ENCODE peak calls at places on chromosomes 6 and 20, in four cellular contexts. E, X, N and D are unnamed samples.

GRCh38 chr6:144582939-144583613 is 297.9 kb downstream of the UTRN start:
- DNase-seq in X (no peak), N (peak; percentile 32), E (no peak), D (no peak)

GRCh38 chr20:50568549-50568942 is 58.4 kb downstream of the PTPN1 start:
- DNase-seq in N (no peak), X (no peak), E (no peak), D (no peak)

GRCh38 chr20:17559338-17559737 is 10.5 kb upstream of the DSTN start:
- DNase-seq in X (no peak), N (no peak), E (no peak), D (no peak)

GRCh38 chr6:44543664-44544063 is 156.2 kb downstream of the CDC5L start:
- DNase-seq in X (no peak), N (no peak), E (peak; percentile 1), D (no peak)

GRCh38 chr6:45212976-45213375 is 115.2 kb upstream of the RUNX2 start:
- DNase-seq in X (no peak), N (no peak), E (no peak), D (no peak)

GRCh38 chr6:166949533-166950442 is 6.6 kb downstream of the RNASET2 start:
- DNase-seq in E (no peak), N (no peak), X (no peak), D (no peak)

GRCh38 chr6:148905901-148906300 is 159.1 kb downstream of the UST start:
- DNase-seq in X (no peak), N (no peak), E (no peak), D (no peak)

GRCh38 chr20:3297096-3297411 is 58.1 kb upstream of the SLC4A11 start:
- DNase-seq in E (no peak), X (no peak), N (no peak), D (no peak)

GRCh38 chr20:18390201-18390600 is 76.6 kb downstream of the DZANK1 start:
- DNase-seq in E (no peak), X (no peak), N (no peak), D (no peak)

GRCh38 chr20:25148181-25148981 is 47.1 kb upstream of the ENTPD6 start:
- DNase-seq in X (peak; percentile 22), N (peak; percentile 56), E (peak; percentile 25), D (peak; percentile 68)

GRCh38 chr6:81228912-81229540 is 523.5 kb downstream of the TENT5A start:
- DNase-seq in N (peak; percentile 25), X (no peak), E (no peak), D (no peak)

GRCh38 chr6:124881898-124882579 is 80.2 kb upstream of the RNF217 start:
- DNase-seq in E (no peak), N (no peak), X (no peak), D (no peak)

GRCh38 chr6:170260686-170261085 is 30.2 kb downstream of the DLL1 start:
- DNase-seq in N (no peak), X (no peak), E (no peak), D (no peak)

GRCh38 chr20:63980806-63981728 is at the start of gene PRPF6:
- DNase-seq in N (peak; percentile 98), E (peak; percentile 94), X (peak; percentile 88), D (peak; percentile 94)

GRCh38 chr20:63980317-63980805 is 571 bp upstream of the PRPF6 start:
- DNase-seq in N (no peak), X (no peak), E (no peak), D (no peak)

GRCh38 chr20:63979221-63979548 is 257 bp downstream of the SAMD10 start:
- DNase-seq in E (no peak), X (no peak), N (no peak), D (no peak)

GRCh38 chr20:63978319-63979220 is 872 bp downstream of the SAMD10 start:
- DNase-seq in N (peak; percentile 79), E (peak; percentile 84), X (no peak), D (peak; percentile 36)

GRCh38 chr20:63979549-63980316 is at the start of gene SAMD10:
- DNase-seq in E (no peak), N (peak; percentile 85), X (peak; percentile 44), D (peak; percentile 70)
- TF ChIP-seq CTCF in E (no peak), N (no peak), X (no peak), D (peak; percentile 33)

GRCh38 chr6:90068835-90069478 is 174.7 kb downstream of the GJA10 start:
- DNase-seq in N (no peak), E (no peak), X (no peak), D (no peak)

GRCh38 chr6:90072501-90072900 is 178.2 kb downstream of the GJA10 start:
- DNase-seq in N (no peak), E (no peak), X (no peak), D (no peak)

GRCh38 chr6:90074161-90074560 is 179.9 kb downstream of the GJA10 start:
- DNase-seq in E (no peak), N (no peak), X (no peak), D (no peak)

GRCh38 chr6:90076471-90076870 is 182.2 kb downstream of the GJA10 start:
- DNase-seq in N (no peak), E (no peak), X (no peak), D (no peak)

DNA sequence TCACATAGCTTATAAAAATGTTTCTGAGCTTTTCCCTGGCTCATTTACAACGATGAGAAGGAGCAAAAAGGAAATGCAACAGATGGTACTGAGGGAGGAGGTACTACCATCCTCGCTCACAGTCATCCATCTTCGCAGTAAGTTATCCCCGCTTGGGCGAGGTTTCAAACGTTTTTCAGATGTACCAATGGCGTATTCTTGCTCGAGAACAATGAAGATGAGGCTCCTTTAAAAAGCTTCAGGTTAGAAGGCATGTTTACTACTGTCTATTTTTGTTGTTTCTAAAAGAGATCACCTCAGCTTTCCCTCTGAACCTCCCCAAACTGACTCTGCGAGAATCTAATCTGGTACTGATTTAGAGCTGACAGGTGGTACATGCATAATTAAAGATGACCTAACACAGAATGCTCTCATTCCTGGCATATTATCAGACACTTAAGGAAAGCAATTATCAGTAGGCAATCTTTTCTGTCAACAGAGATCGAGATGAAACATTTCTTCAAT is 178.7 kb downstream of the GJA10 start:
- DNase-seq in E (no peak), N (no peak), X (no peak), D (no peak)
- H3K27me3 ChIP-seq in E (no peaks in the 10 kb centered on the region), N (no peaks in the 10 kb centered on the region), X (no peaks in the 10 kb centered on the region), D (no peaks in the 10 kb centered on the region)

GRCh38 chr6:85494551-85495337 is 44.9 kb downstream of the NT5E start:
- DNase-seq in X (no peak), E (no peak), N (no peak), D (no peak)
- H3K27ac ChIP-seq in X (no peak overlapping the region), E (no peak overlapping the region), N (peak overlapping the region; percentile 58), D (no peak overlapping the region)

GRCh38 chr20:58216334-58216733 is 12.1 kb downstream of the ANKRD60 start:
- DNase-seq in X (no peak), E (no peak), N (no peak), D (no peak)

GRCh38 chr20:58219342-58219700 is 9.1 kb downstream of the ANKRD60 start:
- DNase-seq in X (no peak), E (no peak), N (no peak), D (no peak)

GRCh38 chr20:58215116-58215515 is 13.3 kb downstream of the ANKRD60 start:
- DNase-seq in X (no peak), E (no peak), N (no peak), D (no peak)

GRCh38 chr20:58222446-58222845 is 6.0 kb downstream of the ANKRD60 start:
- DNase-seq in X (no peak), N (peak; percentile 70), E (no peak), D (no peak)

DNA sequence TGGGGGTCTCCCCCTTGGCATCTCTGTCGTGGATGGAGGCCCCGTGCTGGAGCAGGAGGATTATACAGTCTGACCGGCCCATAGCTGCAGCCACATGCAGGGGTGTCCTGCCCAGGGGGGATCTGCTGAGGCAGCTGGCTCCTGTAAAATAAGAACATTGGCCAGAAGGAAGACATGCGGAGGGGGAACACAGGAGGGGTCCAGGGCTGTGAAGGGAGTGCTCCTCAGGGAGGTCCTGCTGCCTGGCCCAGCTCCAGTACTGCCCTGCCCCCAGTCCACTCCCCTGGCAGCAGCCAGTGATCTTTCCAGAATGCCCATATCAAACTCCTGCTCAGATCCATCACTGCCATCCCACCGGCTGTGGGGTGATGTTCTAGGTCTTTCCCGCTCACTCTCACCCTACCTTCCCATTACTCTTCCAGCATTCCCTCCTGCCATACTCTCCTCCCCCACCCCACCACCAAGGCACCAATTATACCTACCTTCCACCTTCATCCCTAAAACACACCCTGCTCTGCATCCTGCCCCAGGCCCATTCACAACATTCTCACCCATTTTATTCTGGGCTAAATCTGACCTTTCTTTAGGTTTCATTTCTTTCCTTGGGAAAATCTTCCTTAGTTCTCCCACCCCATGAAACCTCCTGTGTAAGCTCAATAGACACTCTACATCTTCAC is 9.7 kb downstream of the ANKRD60 start:
- DNase-seq in X (no peak), N (no peak), E (no peak), D (no peak)
- TF ChIP-seq CTCF in X (no peak), N (no peak), E (no peak), D (no peak)

GRCh38 chr20:61879303-61879620 is 186.4 kb downstream of the TAF4 start:
- DNase-seq in N (no peak), E (no peak), X (no peak), D (no peak)

GRCh38 chr20:61877331-61877730 is 188.3 kb downstream of the TAF4 start:
- DNase-seq in X (no peak), N (no peak), E (no peak), D (no peak)

GRCh38 chr20:61878478-61879302 is 187.0 kb downstream of the TAF4 start:
- DNase-seq in N (no peak), E (no peak), X (no peak), D (no peak)

GRCh38 chr20:61876931-61877330 is 188.8 kb downstream of the TAF4 start:
- DNase-seq in X (no peak), N (no peak), E (no peak), D (no peak)

GRCh38 chr20:61877776-61878477 is 187.8 kb downstream of the TAF4 start:
- DNase-seq in E (no peak), N (no peak), X (no peak), D (no peak)
- H3K27me3 ChIP-seq in E (no peaks in the 10 kb centered on the region), N (no peaks in the 10 kb centered on the region), X (no peaks in the 10 kb centered on the region), D (no peaks in the 10 kb centered on the region)

GRCh38 chr6:17842934-17843821 is 136.5 kb upstream of the NUP153 start:
- DNase-seq in N (no peak), X (no peak), E (no peak), D (no peak)
- H3K27ac ChIP-seq in N (no peak overlapping the region), X (no peak overlapping the region), E (no peak overlapping the region), D (no peak overlapping the region)

GRCh38 chr6:90368001-90368400 is 71.4 kb upstream of the BACH2 start:
- DNase-seq in N (no peak), X (no peak), E (no peak), D (no peak)

GRCh38 chr6:90368601-90369000 is 72.0 kb upstream of the BACH2 start:
- DNase-seq in E (no peak), X (no peak), N (no peak), D (no peak)

GRCh38 chr6:90370493-90370959 is 73.9 kb upstream of the BACH2 start:
- DNase-seq in N (no peak), E (no peak), X (no peak), D (no peak)

GRCh38 chr6:90369651-90370050 is 73.0 kb upstream of the BACH2 start:
- DNase-seq in X (no peak), E (no peak), N (no peak), D (no peak)

DNA sequence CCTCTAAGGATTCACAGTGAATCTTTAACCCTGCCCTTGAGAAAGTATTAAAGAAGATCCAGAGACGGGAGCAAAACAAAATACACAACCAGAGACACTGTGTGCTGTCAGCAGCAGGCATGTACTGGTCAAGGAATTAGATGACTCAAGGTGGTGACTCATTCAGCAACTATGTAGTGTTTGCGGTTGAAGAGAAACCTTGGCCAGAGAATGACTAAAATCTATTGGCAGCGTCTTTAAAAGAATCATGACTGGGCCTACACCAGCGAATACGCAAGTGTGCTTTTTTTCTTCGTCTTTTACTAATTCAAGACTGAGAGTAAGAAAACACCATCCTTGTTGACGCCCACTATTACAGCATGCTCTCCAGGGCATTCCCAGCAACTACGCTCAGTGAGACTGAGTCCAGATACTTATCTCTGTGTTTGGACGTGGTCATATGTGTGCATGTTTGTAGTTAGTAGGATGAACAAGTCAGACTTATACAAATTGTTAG is 72.4 kb upstream of the BACH2 start:
- DNase-seq in E (peak; percentile 43), N (no peak), X (no peak), D (no peak)
- TF ChIP-seq CTCF in E (no peak), N (no peak), X (no peak), D (no peak)